ENCODE peak calls at places on chromosomes 12 and 14, in nine cellular contexts. N, O, X, P, Q, R, V, D and E are unnamed samples.
A peak's percentile ranks its signal among the peaks of the same experiment; 100 is the strongest.

GRCh38 chr14:104438166-104438887 is 141.2 kb upstream of the C14orf180 start:
- DNase-seq in N (no peak), O (no peak), X (no peak), P (no peak), Q (no peak), R (no peak), V (no peak), D (no peak), E (peak; percentile 46)

GRCh38 chr14:65179918-65180724 is 77.8 kb upstream of the MAX start:
- DNase-seq in N (peak; percentile 86), O (peak; percentile 49), X (peak; percentile 16), P (peak; percentile 65), Q (no peak), R (no peak), V (peak; percentile 47), D (peak; percentile 56), E (peak; percentile 83)

GRCh38 chr14:47392351-47392750 is 283.1 kb downstream of the MDGA2 start:
- DNase-seq in N (no peak), O (no peak), X (no peak), P (no peak), Q (no peak), R (no peak), V (no peak), D (no peak), E (no peak)

GRCh38 chr12:47789712-47790489 is 16.9 kb downstream of the SLC48A1 start:
- DNase-seq in N (no peak), O (no peak), X (no peak), P (no peak), Q (no peak), R (no peak), V (no peak), D (peak; percentile 34), E (peak; percentile 58)

GRCh38 chr12:49413796-49414195 is 46.5 kb downstream of the SPATS2 start:
- DNase-seq in N (peak; percentile 23), O (no peak), X (no peak), P (peak; percentile 0), Q (no peak), R (no peak), V (no peak), D (no peak), E (no peak)

GRCh38 chr14:102590667-102591099 is 1.8 kb upstream of the RCOR1 start:
- DNase-seq in N (no peak), O (peak; percentile 72), X (no peak), P (no peak), Q (no peak), R (peak; percentile 61), V (no peak), D (peak; percentile 59), E (no peak)

GRCh38 chr12:102675672-102676071 is 195.3 kb upstream of the IGF1 start:
- DNase-seq in N (peak; percentile 59), O (no peak), X (no peak), P (no peak), Q (no peak), R (no peak), V (no peak), D (no peak), E (no peak)

GRCh38 chr14:72545411-72546311 is 348.2 kb downstream of the DPF3 start:
- DNase-seq in N (no peak), O (no peak), X (no peak), P (no peak), Q (no peak), R (no peak), V (no peak), D (no peak), E (no peak)

GRCh38 chr14:51962678-51963077 is 26.7 kb upstream of the RTRAF start:
- DNase-seq in N (peak; percentile 21), O (no peak), X (no peak), P (no peak), Q (no peak), R (no peak), V (no peak), D (no peak), E (no peak)

GRCh38 chr14:58605465-58605864 is 32.3 kb upstream of the DACT1 start:
- DNase-seq in N (no peak), O (no peak), X (no peak), P (no peak), Q (no peak), R (no peak), V (no peak), D (no peak), E (no peak)

GRCh38 chr14:93911975-93912374 is 15.2 kb upstream of the FAM181A start:
- DNase-seq in N (no peak), O (no peak), X (no peak), P (no peak), Q (no peak), R (no peak), V (no peak), D (no peak), E (no peak)

GRCh38 chr14:89924224-89924623 is 30.3 kb downstream of the EFCAB11 start:
- DNase-seq in N (peak; percentile 29), O (no peak), X (no peak), P (no peak), Q (no peak), R (no peak), V (no peak), D (no peak), E (no peak)

GRCh38 chr14:39097159-39097558 is 5.9 kb downstream of the SEC23A start:
- DNase-seq in N (no peak), O (no peak), X (no peak), P (no peak), Q (no peak), R (peak; percentile 2), V (no peak), D (no peak), E (no peak)

GRCh38 chr12:13205809-13206559 is 9.5 kb downstream of the EMP1 start:
- DNase-seq in N (peak; percentile 98), O (peak; percentile 40), X (no peak), P (peak; percentile 93), Q (no peak), R (no peak), V (no peak), D (no peak), E (no peak)
- H3K4me3 ChIP-seq in N (no peak overlapping the region), O (no peak overlapping the region), X (no peak overlapping the region), P (no peak overlapping the region), Q (no peak overlapping the region), R (no peak overlapping the region), V (no peak overlapping the region), D (no peak overlapping the region), E (no peak overlapping the region)

GRCh38 chr12:107102294-107102693 is 8.9 kb upstream of the CRY1 start:
- DNase-seq in N (no peak), O (no peak), X (no peak), P (no peak), Q (no peak), R (no peak), V (no peak), D (no peak), E (no peak)
- H3K4me3 ChIP-seq in N (no peak overlapping the region), O (no peak overlapping the region), X (no peak overlapping the region), P (no peak overlapping the region), Q (no peak overlapping the region), R (no peak overlapping the region), V (no peak overlapping the region), D (no peak overlapping the region), E (no peak overlapping the region)

GRCh38 chr12:84912191-84913142 is at the start of gene SLC6A15:
- DNase-seq in N (peak; percentile 75), O (peak; percentile 53), X (peak; percentile 87), P (no peak), Q (peak; percentile 45), R (peak; percentile 79), V (peak; percentile 39), D (peak; percentile 52), E (peak; percentile 38)
- H3K4me3 ChIP-seq in N (peak within 1 kb of the TSS; percentile 68), O (peak within 1 kb of the TSS; percentile 47), X (peak within 1 kb of the TSS; percentile 67), P (peak within 1 kb of the TSS; percentile 52), Q (peak within 1 kb of the TSS; percentile 61), R (peak within 1 kb of the TSS; percentile 48), V (no peak within 1 kb of the TSS), D (no peak within 1 kb of the TSS), E (peak within 1 kb of the TSS; percentile 32)

DNA sequence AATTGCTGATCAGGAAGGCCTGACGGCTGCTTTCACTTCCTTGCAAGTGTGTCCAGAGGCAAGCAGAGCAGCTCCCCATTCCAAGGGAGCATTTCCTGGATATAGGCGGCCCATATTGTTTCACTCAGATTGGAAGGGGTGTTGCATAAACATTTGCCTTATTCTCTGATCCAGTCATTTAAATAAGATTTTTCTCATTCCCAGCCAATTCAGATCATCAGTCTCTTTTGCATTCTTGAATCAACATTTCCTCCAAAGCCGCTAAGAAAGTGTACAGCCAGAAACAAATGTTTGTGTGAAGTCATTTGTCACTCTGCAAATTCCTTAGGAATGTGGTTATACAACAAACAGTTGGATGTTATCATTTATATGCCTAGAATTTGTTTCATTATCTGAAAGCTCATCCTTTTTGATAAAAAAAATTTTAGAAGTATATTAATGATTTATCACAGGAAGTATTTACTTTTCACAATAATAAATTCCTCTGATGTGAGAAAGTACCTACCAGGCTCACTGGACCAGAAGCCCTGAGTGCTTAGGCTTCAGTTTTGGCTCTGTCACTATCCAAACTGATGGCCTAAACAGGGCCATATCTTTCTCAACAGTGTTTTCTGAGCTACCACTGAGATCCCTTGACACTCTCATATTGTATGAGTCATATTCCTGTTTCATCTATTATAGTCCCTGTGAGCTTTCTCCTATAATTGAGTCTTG is 379.6 kb downstream of the CCDC91 start:
- DNase-seq in N (peak; percentile 97), O (peak; percentile 25), X (no peak), P (peak; percentile 71), Q (no peak), R (no peak), V (no peak), D (no peak), E (no peak)
- H3K4me3 ChIP-seq in N (peak overlapping the region; percentile 20), O (no peak overlapping the region), X (no peak overlapping the region), P (no peak overlapping the region), Q (no peak overlapping the region), R (no peak overlapping the region), V (no peak overlapping the region), D (no peak overlapping the region), E (no peak overlapping the region)

GRCh38 chr12:127594351-127594970 is 672.5 kb upstream of the TMEM132C start:
- DNase-seq in N (no peak), O (no peak), X (no peak), P (no peak), Q (peak; percentile 13), R (peak; percentile 13), V (no peak), D (no peak), E (no peak)
- H3K4me3 ChIP-seq in N (no peak overlapping the region), O (no peak overlapping the region), X (no peak overlapping the region), P (no peak overlapping the region), Q (no peak overlapping the region), R (no peak overlapping the region), V (no peak overlapping the region), D (no peak overlapping the region), E (no peak overlapping the region)

DNA sequence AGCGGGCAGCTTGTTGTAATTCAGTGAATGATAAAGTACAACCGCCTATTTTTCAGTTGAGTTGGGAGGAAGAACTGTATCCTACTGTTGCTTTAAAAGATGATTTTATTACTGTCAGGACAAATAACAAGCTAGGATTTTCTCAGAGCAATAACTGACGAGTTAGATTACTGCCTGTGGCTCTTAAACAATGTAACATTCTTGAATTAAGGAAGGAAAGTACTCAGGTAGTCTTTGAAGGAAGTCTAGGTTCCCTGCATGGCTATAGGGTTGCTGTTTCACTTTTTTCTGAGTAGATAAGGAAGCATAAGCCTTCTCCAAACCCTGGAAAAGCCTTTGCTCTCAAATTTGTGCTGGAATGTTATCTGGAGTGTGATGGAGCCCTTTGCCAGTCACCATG is 17.6 kb downstream of the NUBPL start:
- DNase-seq in N (no peak), O (no peak), X (no peak), P (no peak), Q (no peak), R (no peak), V (no peak), D (no peak), E (no peak)
- H3K4me3 ChIP-seq in N (no peak overlapping the region), O (no peak overlapping the region), X (no peak overlapping the region), P (no peak overlapping the region), Q (no peak overlapping the region), R (no peak overlapping the region), V (no peak overlapping the region), D (no peak overlapping the region), E (no peak overlapping the region)

GRCh38 chr12:57460457-57461325 is 1.1 kb downstream of the GLI1 start:
- DNase-seq in N (no peak), O (peak; percentile 41), X (no peak), P (no peak), Q (no peak), R (peak; percentile 59), V (no peak), D (peak; percentile 73), E (no peak)
- H3K4me3 ChIP-seq in N (peak overlapping the region; percentile 83), O (peak overlapping the region; percentile 65), X (peak overlapping the region; percentile 67), P (peak overlapping the region; percentile 79), Q (peak overlapping the region; percentile 63), R (peak overlapping the region; percentile 46), V (peak overlapping the region; percentile 59), D (no peak overlapping the region), E (no peak overlapping the region)